ENCODE peak calls at places on chromosomes 3 and 15, in four cellular contexts. N is mammary epithelial cell, A is activated T-cell treated with anti-CD3 and anti-CD28 coated beads for 48 hours, V is GM19239. D is an unnamed sample.

GRCh38 chr15:40902605-40903561 is 8.6 kb downstream of the VPS18 start:
- DNase-seq in N (peak; percentile 33), A (no peak), V (no peak), D (no peak)

GRCh38 chr3:151925876-151926275 is 52.4 kb downstream of the SUCNR1 start:
- DNase-seq in N (peak; percentile 74), A (no peak), V (no peak), D (no peak)

GRCh38 chr15:43465105-43465504 is 27.9 kb downstream of the TP53BP1 start:
- DNase-seq in N (peak; percentile 80), A (no peak), V (no peak), D (no peak)

GRCh38 chr3:49378249-49378899 is 20.2 kb upstream of the GPX1 start:
- DNase-seq in N (peak; percentile 86), A (no peak), V (no peak), D (no peak)

GRCh38 chr3:142028174-142028833 is 121.0 kb downstream of the TFDP2 start:
- DNase-seq in N (peak; percentile 67), A (no peak), V (peak; percentile 27), D (peak; percentile 11)

GRCh38 chr15:73900129-73900712 is 26.0 kb upstream of the LOXL1 start:
- DNase-seq in N (no peak), A (no peak), V (no peak), D (no peak)

GRCh38 chr3:57530071-57530608 is 14.0 kb downstream of the DNAH12 start:
- DNase-seq in N (no peak), A (no peak), V (no peak), D (no peak)

GRCh38 chr15:60006808-60007346 is 2.8 kb downstream of the FOXB1 start:
- DNase-seq in N (no peak), A (no peak), V (no peak), D (no peak)

GRCh38 chr3:9793161-9793781 is 389 bp downstream of the ARPC4 start:
- DNase-seq in N (peak; percentile 54), A (no peak), V (no peak), D (no peak)

GRCh38 chr3:194476784-194477183 is 10.0 kb downstream of the ATP13A3 start:
- DNase-seq in N (no peak), A (no peak), V (no peak), D (no peak)

GRCh38 chr15:76988874-76989780 is 5.8 kb upstream of the PSTPIP1 start:
- DNase-seq in N (no peak), A (no peak), V (no peak), D (no peak)

GRCh38 chr3:5212625-5213573 is 25.4 kb downstream of the EDEM1 start:
- DNase-seq in N (no peak), A (no peak), V (no peak), D (no peak)

GRCh38 chr15:57133127-57133968 is 214.9 kb downstream of the TCF12 start:
- DNase-seq in N (no peak), A (no peak), V (no peak), D (no peak)

GRCh38 chr3:169661567-169662214 is 1.8 kb downstream of the MECOM start:
- DNase-seq in N (peak; percentile 46), A (no peak), V (no peak), D (no peak)

GRCh38 chr3:172222474-172223071 is 183.2 kb downstream of the FNDC3B start:
- DNase-seq in N (no peak), A (no peak), V (no peak), D (no peak)

GRCh38 chr3:8756671-8757070 is 12.7 kb downstream of the OXTR start:
- DNase-seq in N (no peak), A (no peak), V (no peak), D (no peak)

GRCh38 chr3:59251899-59252298 is 202.1 kb upstream of the CFAP20DC start:
- DNase-seq in N (peak; percentile 76), A (no peak), V (no peak), D (no peak)

GRCh38 chr3:108936924-108937689 is 16.6 kb downstream of the GUCA1C start:
- DNase-seq in N (no peak), A (no peak), V (no peak), D (no peak)

GRCh38 chr15:76330281-76330680 is 6.3 kb upstream of the ISL2 start:
- DNase-seq in N (peak; percentile 36), A (no peak), V (no peak), D (no peak)

GRCh38 chr15:45121706-45122417 is 7.7 kb downstream of the DUOXA2 start:
- DNase-seq in N (peak; percentile 90), A (no peak), V (no peak), D (no peak)